ENCODE peak calls at places on chromosome 3, in four cellular contexts. One of them, this sample, is unnamed.
A peak's percentile ranks its signal among the peaks of the same experiment; 100 is the strongest.

GRCh38 chr3:150635526-150635925 is 32.4 kb downstream of the SELENOT start:
- DNase-seq in neural progenitor cell: peak; percentile 13
- DNase-seq in cardiac muscle cell: peak; percentile 18
- DNase-seq in heart left ventricle: no peak
- DNase-seq in this sample: no peak

GRCh38 chr3:192169332-192169915 is 557.9 kb downstream of the FGF12 start:
- DNase-seq in neural progenitor cell: no peak
- DNase-seq in cardiac muscle cell: peak; percentile 43
- DNase-seq in heart left ventricle: no peak
- DNase-seq in this sample: no peak

GRCh38 chr3:184359610-184360009 is 1.8 kb downstream of the CLCN2 start:
- DNase-seq in neural progenitor cell: peak; percentile 59
- DNase-seq in cardiac muscle cell: no peak
- DNase-seq in heart left ventricle: no peak
- DNase-seq in this sample: no peak

GRCh38 chr3:120604784-120605183 is 8.6 kb downstream of the NDUFB4 start:
- DNase-seq in neural progenitor cell: peak; percentile 43
- DNase-seq in cardiac muscle cell: no peak
- DNase-seq in heart left ventricle: no peak
- DNase-seq in this sample: no peak

GRCh38 chr3:169323580-169324453 is 339.7 kb downstream of the MECOM start:
- DNase-seq in neural progenitor cell: no peak
- DNase-seq in cardiac muscle cell: peak; percentile 82
- DNase-seq in heart left ventricle: peak; percentile 23
- DNase-seq in this sample: peak; percentile 6

GRCh38 chr3:172367205-172368105 is 80.8 kb downstream of the GHSR start:
- DNase-seq in neural progenitor cell: no peak
- DNase-seq in cardiac muscle cell: peak; percentile 90
- DNase-seq in heart left ventricle: no peak
- DNase-seq in this sample: no peak

GRCh38 chr3:110164632-110165240 is 827.4 kb upstream of the DPPA4 start:
- DNase-seq in neural progenitor cell: peak; percentile 35
- DNase-seq in cardiac muscle cell: no peak
- DNase-seq in heart left ventricle: no peak
- DNase-seq in this sample: no peak

GRCh38 chr3:185353823-185354614 is 8.9 kb upstream of the MAP3K13 start:
- DNase-seq in neural progenitor cell: peak; percentile 93
- DNase-seq in cardiac muscle cell: peak; percentile 62
- DNase-seq in heart left ventricle: peak; percentile 32
- DNase-seq in this sample: peak; percentile 77

GRCh38 chr3:197352382-197352781 is 54.0 kb upstream of the DLG1 start:
- DNase-seq in neural progenitor cell: no peak
- DNase-seq in cardiac muscle cell: peak; percentile 68
- DNase-seq in heart left ventricle: peak; percentile 82
- DNase-seq in this sample: no peak

GRCh38 chr3:53169832-53170324 is 8.9 kb downstream of the PRKCD start:
- DNase-seq in neural progenitor cell: no peak
- DNase-seq in cardiac muscle cell: no peak
- DNase-seq in heart left ventricle: no peak
- DNase-seq in this sample: no peak

GRCh38 chr3:131107637-131108433 is 81.2 kb downstream of the NEK11 start:
- DNase-seq in neural progenitor cell: no peak
- DNase-seq in cardiac muscle cell: peak; percentile 2
- DNase-seq in heart left ventricle: no peak
- DNase-seq in this sample: no peak

GRCh38 chr3:194133661-194134230 is 2.2 kb upstream of the HES1 start:
- DNase-seq in neural progenitor cell: no peak
- DNase-seq in cardiac muscle cell: peak; percentile 78
- DNase-seq in heart left ventricle: peak; percentile 80
- DNase-seq in this sample: peak; percentile 59

GRCh38 chr3:134371542-134372324 is 2.5 kb downstream of the AMOTL2 start:
- DNase-seq in neural progenitor cell: no peak
- DNase-seq in cardiac muscle cell: peak; percentile 35
- DNase-seq in heart left ventricle: no peak
- DNase-seq in this sample: no peak

GRCh38 chr3:188664795-188665194 is 507.0 kb upstream of the TPRG1 start:
- DNase-seq in neural progenitor cell: peak; percentile 47
- DNase-seq in cardiac muscle cell: peak; percentile 32
- DNase-seq in heart left ventricle: no peak
- DNase-seq in this sample: peak; percentile 20
- TF ChIP-seq CTCF in neural progenitor cell: peak; percentile 60
- TF ChIP-seq CTCF in cardiac muscle cell: peak; percentile 32
- TF ChIP-seq CTCF in heart left ventricle: no peak
- TF ChIP-seq CTCF in this sample: no peak

GRCh38 chr3:83934208-83935150 is 1024.3 kb upstream of the CADM2 start:
- DNase-seq in neural progenitor cell: no peak
- DNase-seq in cardiac muscle cell: peak; percentile 0
- DNase-seq in heart left ventricle: no peak
- DNase-seq in this sample: no peak
- TF ChIP-seq CTCF in neural progenitor cell: no peak
- TF ChIP-seq CTCF in cardiac muscle cell: no peak
- TF ChIP-seq CTCF in heart left ventricle: no peak
- TF ChIP-seq CTCF in this sample: no peak

GRCh38 chr3:160225181-160226025 is at the start of gene C3orf80:
- DNase-seq in neural progenitor cell: peak; percentile 85
- DNase-seq in cardiac muscle cell: peak; percentile 48
- DNase-seq in heart left ventricle: peak; percentile 25
- DNase-seq in this sample: peak; percentile 56
- TF ChIP-seq CTCF in neural progenitor cell: peak; percentile 35
- TF ChIP-seq CTCF in cardiac muscle cell: no peak
- TF ChIP-seq CTCF in heart left ventricle: no peak
- TF ChIP-seq CTCF in this sample: no peak

DNA sequence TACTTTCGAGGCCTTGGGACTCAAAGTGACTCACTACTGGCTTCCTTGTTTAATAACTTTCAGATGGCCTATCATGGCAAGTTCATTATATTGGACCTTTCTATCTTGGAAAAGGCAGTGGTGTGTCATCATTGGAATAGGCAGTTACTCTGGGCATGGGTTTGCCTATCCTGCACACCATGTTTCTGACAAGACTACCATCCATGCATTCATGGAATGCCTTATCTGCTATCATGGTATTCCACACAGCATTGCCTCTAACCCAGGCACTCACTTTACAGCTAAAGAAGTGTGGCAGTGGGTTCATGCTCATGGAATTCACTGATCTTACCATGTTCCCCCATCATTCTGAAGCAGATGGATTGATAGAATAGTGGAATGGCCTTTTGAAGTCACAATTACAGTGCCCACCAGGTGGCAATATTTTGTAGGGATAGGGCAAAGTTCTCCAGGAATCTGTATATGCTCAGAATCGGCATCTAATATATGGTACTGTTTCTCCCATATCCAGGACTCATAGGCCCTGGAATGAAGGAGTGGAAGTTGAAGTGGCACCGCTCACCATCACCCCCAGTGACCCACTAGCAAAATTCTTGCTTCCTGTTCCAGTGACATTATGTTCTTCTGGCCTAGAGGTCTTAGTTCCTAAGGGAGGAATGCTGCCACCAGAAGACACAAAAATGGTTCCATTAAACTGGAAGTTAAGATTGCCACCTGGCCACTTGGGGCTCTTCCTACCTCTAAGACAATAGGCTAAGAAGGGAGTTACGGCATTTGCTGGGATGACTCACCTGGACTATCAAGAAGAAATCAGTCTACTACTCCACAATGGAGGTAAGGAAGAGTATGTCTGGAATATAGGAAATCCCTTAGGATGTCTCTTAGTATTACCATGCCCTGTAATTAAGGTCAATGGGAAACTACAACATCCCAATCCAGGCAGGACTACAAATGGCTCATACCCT is 1161.4 kb downstream of the SI start:
- DNase-seq in neural progenitor cell: peak; percentile 14
- DNase-seq in cardiac muscle cell: no peak
- DNase-seq in heart left ventricle: no peak
- DNase-seq in this sample: peak; percentile 20
- TF ChIP-seq CTCF in neural progenitor cell: peak; percentile 34
- TF ChIP-seq CTCF in cardiac muscle cell: no peak
- TF ChIP-seq CTCF in heart left ventricle: no peak
- TF ChIP-seq CTCF in this sample: peak; percentile 52

GRCh38 chr3:189631373-189631408 is at the start of gene TP63:
- DNase-seq in neural progenitor cell: no peak
- DNase-seq in cardiac muscle cell: no peak
- DNase-seq in heart left ventricle: no peak
- DNase-seq in this sample: no peak
- TF ChIP-seq CTCF in neural progenitor cell: no peak
- TF ChIP-seq CTCF in cardiac muscle cell: no peak
- TF ChIP-seq CTCF in heart left ventricle: no peak
- TF ChIP-seq CTCF in this sample: no peak

DNA sequence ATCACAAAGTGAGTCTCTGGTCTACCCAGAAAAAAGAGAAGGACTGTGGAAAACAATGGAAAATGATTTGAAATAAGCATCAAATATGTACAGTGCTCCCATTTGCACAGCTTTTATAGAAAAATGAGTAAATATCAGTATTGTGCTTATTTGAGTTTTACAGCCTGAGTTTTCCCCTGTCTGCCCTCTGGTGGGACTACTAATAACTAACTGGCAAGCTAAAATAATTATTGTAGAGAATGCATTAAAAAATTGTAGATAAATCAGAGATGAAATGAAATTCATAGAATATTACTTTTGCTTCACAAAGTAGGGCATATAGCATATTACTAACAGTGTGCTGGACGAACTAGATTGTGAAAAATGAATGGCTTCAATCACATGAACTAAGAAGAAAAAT is 287.1 kb downstream of the NAALADL2 start:
- DNase-seq in neural progenitor cell: no peak
- DNase-seq in cardiac muscle cell: peak; percentile 34
- DNase-seq in heart left ventricle: no peak
- DNase-seq in this sample: no peak
- TF ChIP-seq CTCF in neural progenitor cell: peak; percentile 14
- TF ChIP-seq CTCF in cardiac muscle cell: peak; percentile 45
- TF ChIP-seq CTCF in heart left ventricle: no peak
- TF ChIP-seq CTCF in this sample: no peak

DNA sequence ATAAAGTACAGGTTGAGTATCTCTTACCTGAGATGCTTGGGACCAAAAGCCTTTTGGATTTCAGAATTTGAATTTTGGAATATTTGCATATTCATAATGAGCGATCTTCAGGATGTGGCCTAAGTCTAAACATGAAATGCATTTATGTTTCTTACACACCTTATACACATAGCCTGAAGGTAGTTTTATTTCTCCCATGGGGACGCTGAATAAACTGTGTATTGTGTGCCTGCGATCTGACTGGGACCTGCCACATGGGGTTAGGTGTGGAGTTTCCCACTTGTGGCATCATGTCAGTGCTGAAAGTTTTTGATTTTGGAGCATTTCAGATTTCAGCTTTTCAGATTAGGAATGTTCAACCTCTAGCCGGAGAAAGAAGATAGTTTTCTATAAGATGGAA is 35.5 kb downstream of the UBE2E2 start:
- DNase-seq in neural progenitor cell: no peak
- DNase-seq in cardiac muscle cell: no peak
- DNase-seq in heart left ventricle: no peak
- DNase-seq in this sample: no peak
- TF ChIP-seq CTCF in neural progenitor cell: no peak
- TF ChIP-seq CTCF in cardiac muscle cell: no peak
- TF ChIP-seq CTCF in heart left ventricle: no peak
- TF ChIP-seq CTCF in this sample: no peak

DNA sequence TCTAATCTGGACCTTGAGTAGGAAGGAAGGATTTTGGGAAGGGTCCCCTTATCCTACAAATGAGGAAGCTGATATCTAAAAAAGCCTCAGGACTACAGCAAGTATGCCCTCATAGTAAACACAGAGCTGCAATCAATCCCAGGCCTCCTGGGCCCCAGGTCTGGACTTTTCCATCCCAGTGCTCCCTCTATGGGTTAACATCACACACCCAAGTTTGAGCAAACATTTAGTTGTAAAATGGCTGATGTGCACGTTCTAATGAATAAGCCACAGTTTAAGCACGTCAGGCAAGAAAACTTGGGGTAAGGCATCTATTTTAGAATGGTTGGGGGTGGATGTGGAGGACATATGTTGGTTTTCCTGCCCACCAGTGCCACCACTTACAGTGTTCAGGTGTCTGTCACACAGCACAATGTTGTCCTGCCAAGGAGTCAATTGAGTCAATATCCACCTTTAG is 44.3 kb upstream of the UBE2E1 start:
- DNase-seq in neural progenitor cell: peak; percentile 56
- DNase-seq in cardiac muscle cell: peak; percentile 74
- DNase-seq in heart left ventricle: no peak
- DNase-seq in this sample: peak; percentile 31
- TF ChIP-seq CTCF in neural progenitor cell: peak; percentile 46
- TF ChIP-seq CTCF in cardiac muscle cell: peak; percentile 54
- TF ChIP-seq CTCF in heart left ventricle: no peak
- TF ChIP-seq CTCF in this sample: peak; percentile 24